ENCODE peak calls at places on chromosomes 5 and 9, in seven cellular contexts. One of them, this sample, is unnamed.

GRCh38 chr5:96175090-96175489 is 213.4 kb upstream of the ELL2 start:
- DNase-seq in RPMI8226: peak; percentile 26
- DNase-seq in NCI-H1092 treated with DMSO at 0.1 percent for 48 hours: no peak
- DNase-seq in NCI-H1105: no peak
- DNase-seq in astrocyte of the spinal cord: no peak
- DNase-seq in nucleus accumbens: no peak
- DNase-seq in HTR-8/SVneo: no peak
- DNase-seq in this sample: no peak

GRCh38 chr9:95090871-95091573 is 226.5 kb downstream of the FANCC start:
- DNase-seq in RPMI8226: no peak
- DNase-seq in HTR-8/SVneo: no peak
- DNase-seq in NCI-H1092 treated with DMSO at 0.1 percent for 48 hours: no peak
- DNase-seq in NCI-H1105: no peak
- DNase-seq in astrocyte of the spinal cord: peak; percentile 24
- DNase-seq in nucleus accumbens: no peak
- DNase-seq in this sample: no peak

GRCh38 chr5:158884827-158885512 is 214.7 kb downstream of the EBF1 start:
- DNase-seq in NCI-H1105: no peak
- DNase-seq in astrocyte of the spinal cord: no peak
- DNase-seq in nucleus accumbens: no peak
- DNase-seq in RPMI8226: no peak
- DNase-seq in NCI-H1092 treated with DMSO at 0.1 percent for 48 hours: no peak
- DNase-seq in HTR-8/SVneo: no peak
- DNase-seq in this sample: no peak

GRCh38 chr5:15515229-15515628 is 15.2 kb downstream of the FBXL7 start:
- DNase-seq in NCI-H1092 treated with DMSO at 0.1 percent for 48 hours: no peak
- DNase-seq in NCI-H1105: no peak
- DNase-seq in RPMI8226: no peak
- DNase-seq in nucleus accumbens: no peak
- DNase-seq in astrocyte of the spinal cord: no peak
- DNase-seq in HTR-8/SVneo: no peak
- DNase-seq in this sample: no peak

GRCh38 chr5:181221105-181221791 is 1.8 kb upstream of the TRIM41 start:
- DNase-seq in NCI-H1105: no peak
- DNase-seq in RPMI8226: no peak
- DNase-seq in nucleus accumbens: no peak
- DNase-seq in NCI-H1092 treated with DMSO at 0.1 percent for 48 hours: no peak
- DNase-seq in astrocyte of the spinal cord: no peak
- DNase-seq in HTR-8/SVneo: no peak
- DNase-seq in this sample: no peak

GRCh38 chr5:115194671-115195070 is 25.0 kb upstream of the TRIM36 start:
- DNase-seq in RPMI8226: no peak
- DNase-seq in astrocyte of the spinal cord: peak; percentile 24
- DNase-seq in nucleus accumbens: peak; percentile 19
- DNase-seq in NCI-H1105: no peak
- DNase-seq in NCI-H1092 treated with DMSO at 0.1 percent for 48 hours: no peak
- DNase-seq in HTR-8/SVneo: no peak
- DNase-seq in this sample: no peak

GRCh38 chr5:156396063-156396829 is 69.3 kb downstream of the SGCD start:
- DNase-seq in HTR-8/SVneo: no peak
- DNase-seq in NCI-H1092 treated with DMSO at 0.1 percent for 48 hours: no peak
- DNase-seq in RPMI8226: no peak
- DNase-seq in nucleus accumbens: peak; percentile 11
- DNase-seq in astrocyte of the spinal cord: no peak
- DNase-seq in NCI-H1105: no peak
- DNase-seq in this sample: no peak

GRCh38 chr9:18195223-18195622 is 278.7 kb upstream of the ADAMTSL1 start:
- DNase-seq in NCI-H1092 treated with DMSO at 0.1 percent for 48 hours: no peak
- DNase-seq in NCI-H1105: no peak
- DNase-seq in RPMI8226: no peak
- DNase-seq in nucleus accumbens: no peak
- DNase-seq in HTR-8/SVneo: no peak
- DNase-seq in astrocyte of the spinal cord: no peak
- DNase-seq in this sample: no peak

GRCh38 chr5:60540855-60541805 is 158.8 kb downstream of the DEPDC1B start:
- DNase-seq in astrocyte of the spinal cord: peak; percentile 84
- DNase-seq in HTR-8/SVneo: no peak
- DNase-seq in NCI-H1105: no peak
- DNase-seq in nucleus accumbens: no peak
- DNase-seq in NCI-H1092 treated with DMSO at 0.1 percent for 48 hours: no peak
- DNase-seq in RPMI8226: no peak
- DNase-seq in this sample: no peak

GRCh38 chr5:169777112-169777511 is 140.0 kb downstream of the DOCK2 start:
- DNase-seq in NCI-H1092 treated with DMSO at 0.1 percent for 48 hours: no peak
- DNase-seq in NCI-H1105: peak; percentile 45
- DNase-seq in astrocyte of the spinal cord: no peak
- DNase-seq in HTR-8/SVneo: no peak
- DNase-seq in RPMI8226: no peak
- DNase-seq in nucleus accumbens: no peak
- DNase-seq in this sample: no peak

GRCh38 chr5:164798110-164798509 is 1292.7 kb downstream of the MAT2B start:
- DNase-seq in HTR-8/SVneo: no peak
- DNase-seq in NCI-H1092 treated with DMSO at 0.1 percent for 48 hours: no peak
- DNase-seq in astrocyte of the spinal cord: no peak
- DNase-seq in NCI-H1105: no peak
- DNase-seq in RPMI8226: no peak
- DNase-seq in nucleus accumbens: no peak
- DNase-seq in this sample: no peak